ENCODE peak calls at places on chromosomes 2 and 18, in nine cellular contexts. One of them, this sample, is unnamed.

GRCh38 chr2:86592547-86593230 is 29.4 kb upstream of the CHMP3 start:
- DNase-seq in fibroblast of the aortic adventitia: peak
- DNase-seq in ovary: peak
- DNase-seq in coronary artery: no peak
- DNase-seq in epithelial cell of esophagus: no peak
- DNase-seq in skeletal muscle cell: no peak
- DNase-seq in astrocyte of the cerebellum: no peak
- DNase-seq in AG09309: no peak
- DNase-seq in kidney epithelial cell: no peak
- DNase-seq in this sample: peak

GRCh38 chr2:129273266-129274037 is 706.0 kb upstream of the RAB6C start:
- DNase-seq in fibroblast of the aortic adventitia: no peak
- DNase-seq in ovary: no peak
- DNase-seq in coronary artery: no peak
- DNase-seq in epithelial cell of esophagus: no peak
- DNase-seq in skeletal muscle cell: no peak
- DNase-seq in astrocyte of the cerebellum: no peak
- DNase-seq in AG09309: no peak
- DNase-seq in kidney epithelial cell: no peak
- DNase-seq in this sample: no peak

GRCh38 chr2:10282621-10283105 is 20.0 kb upstream of the HPCAL1 start:
- DNase-seq in fibroblast of the aortic adventitia: no peak
- DNase-seq in ovary: no peak
- DNase-seq in coronary artery: no peak
- DNase-seq in epithelial cell of esophagus: no peak
- DNase-seq in skeletal muscle cell: no peak
- DNase-seq in astrocyte of the cerebellum: no peak
- DNase-seq in AG09309: no peak
- DNase-seq in kidney epithelial cell: no peak
- DNase-seq in this sample: no peak

GRCh38 chr2:203396667-203397066 is 68.5 kb downstream of the ABI2 start:
- DNase-seq in fibroblast of the aortic adventitia: no peak
- DNase-seq in ovary: no peak
- DNase-seq in coronary artery: no peak
- DNase-seq in epithelial cell of esophagus: no peak
- DNase-seq in skeletal muscle cell: no peak
- DNase-seq in astrocyte of the cerebellum: no peak
- DNase-seq in AG09309: no peak
- DNase-seq in kidney epithelial cell: no peak
- DNase-seq in this sample: no peak

GRCh38 chr2:62281661-62282060 is 85.7 kb downstream of the B3GNT2 start:
- DNase-seq in fibroblast of the aortic adventitia: no peak
- DNase-seq in ovary: no peak
- DNase-seq in coronary artery: no peak
- DNase-seq in epithelial cell of esophagus: no peak
- DNase-seq in skeletal muscle cell: no peak
- DNase-seq in astrocyte of the cerebellum: no peak
- DNase-seq in AG09309: no peak
- DNase-seq in kidney epithelial cell: no peak
- DNase-seq in this sample: no peak

GRCh38 chr2:235105821-235106359 is 154.1 kb downstream of the SH3BP4 start:
- DNase-seq in fibroblast of the aortic adventitia: no peak
- DNase-seq in ovary: no peak
- DNase-seq in coronary artery: no peak
- DNase-seq in epithelial cell of esophagus: no peak
- DNase-seq in skeletal muscle cell: no peak
- DNase-seq in astrocyte of the cerebellum: no peak
- DNase-seq in AG09309: no peak
- DNase-seq in kidney epithelial cell: no peak
- DNase-seq in this sample: no peak

GRCh38 chr2:86335865-86336321 is 1.5 kb downstream of the REEP1 start:
- DNase-seq in fibroblast of the aortic adventitia: no peak
- DNase-seq in ovary: no peak
- DNase-seq in coronary artery: no peak
- DNase-seq in epithelial cell of esophagus: no peak
- DNase-seq in skeletal muscle cell: no peak
- DNase-seq in astrocyte of the cerebellum: no peak
- DNase-seq in AG09309: no peak
- DNase-seq in kidney epithelial cell: no peak
- DNase-seq in this sample: no peak

GRCh38 chr2:196278491-196278911 is 107.1 kb upstream of the STK17B start:
- DNase-seq in fibroblast of the aortic adventitia: peak
- DNase-seq in ovary: no peak
- DNase-seq in coronary artery: no peak
- DNase-seq in epithelial cell of esophagus: peak
- DNase-seq in skeletal muscle cell: peak
- DNase-seq in astrocyte of the cerebellum: peak
- DNase-seq in AG09309: no peak
- DNase-seq in kidney epithelial cell: no peak
- DNase-seq in this sample: peak

GRCh38 chr2:121810959-121811853 is 55.8 kb downstream of the TSN start:
- DNase-seq in fibroblast of the aortic adventitia: peak
- DNase-seq in ovary: peak
- DNase-seq in coronary artery: no peak
- DNase-seq in epithelial cell of esophagus: peak
- DNase-seq in skeletal muscle cell: peak
- DNase-seq in astrocyte of the cerebellum: peak
- DNase-seq in AG09309: peak
- DNase-seq in kidney epithelial cell: no peak
- DNase-seq in this sample: peak

GRCh38 chr18:29892960-29893558 is 1149.5 kb downstream of the DSC3 start:
- DNase-seq in fibroblast of the aortic adventitia: peak
- DNase-seq in ovary: no peak
- DNase-seq in coronary artery: no peak
- DNase-seq in epithelial cell of esophagus: peak
- DNase-seq in skeletal muscle cell: no peak
- DNase-seq in astrocyte of the cerebellum: peak
- DNase-seq in AG09309: no peak
- DNase-seq in kidney epithelial cell: no peak
- DNase-seq in this sample: no peak

GRCh38 chr18:10462597-10462996 is 8.2 kb downstream of the APCDD1 start:
- DNase-seq in fibroblast of the aortic adventitia: no peak
- DNase-seq in ovary: no peak
- DNase-seq in coronary artery: no peak
- DNase-seq in epithelial cell of esophagus: no peak
- DNase-seq in skeletal muscle cell: no peak
- DNase-seq in astrocyte of the cerebellum: no peak
- DNase-seq in AG09309: no peak
- DNase-seq in kidney epithelial cell: no peak
- DNase-seq in this sample: no peak

GRCh38 chr2:219099319-219099718 is 38.6 kb upstream of the IHH start:
- DNase-seq in fibroblast of the aortic adventitia: peak
- DNase-seq in ovary: no peak
- DNase-seq in coronary artery: no peak
- DNase-seq in epithelial cell of esophagus: peak
- DNase-seq in skeletal muscle cell: peak
- DNase-seq in astrocyte of the cerebellum: no peak
- DNase-seq in AG09309: peak
- DNase-seq in kidney epithelial cell: no peak
- DNase-seq in this sample: no peak

GRCh38 chr2:98334439-98335078 is 11.7 kb upstream of the CNGA3 start:
- DNase-seq in fibroblast of the aortic adventitia: peak
- DNase-seq in ovary: no peak
- DNase-seq in coronary artery: no peak
- DNase-seq in epithelial cell of esophagus: peak
- DNase-seq in skeletal muscle cell: peak
- DNase-seq in astrocyte of the cerebellum: peak
- DNase-seq in AG09309: peak
- DNase-seq in kidney epithelial cell: peak
- DNase-seq in this sample: peak

GRCh38 chr2:236665572-236666118 is 96.0 kb downstream of the ACKR3 start:
- DNase-seq in fibroblast of the aortic adventitia: no peak
- DNase-seq in ovary: no peak
- DNase-seq in coronary artery: peak
- DNase-seq in epithelial cell of esophagus: peak
- DNase-seq in skeletal muscle cell: no peak
- DNase-seq in astrocyte of the cerebellum: no peak
- DNase-seq in AG09309: no peak
- DNase-seq in kidney epithelial cell: no peak
- DNase-seq in this sample: no peak

GRCh38 chr2:55097462-55098410 is 47.5 kb upstream of the RTN4 start:
- DNase-seq in fibroblast of the aortic adventitia: peak
- DNase-seq in ovary: peak
- DNase-seq in coronary artery: no peak
- DNase-seq in epithelial cell of esophagus: no peak
- DNase-seq in skeletal muscle cell: no peak
- DNase-seq in astrocyte of the cerebellum: no peak
- DNase-seq in AG09309: no peak
- DNase-seq in kidney epithelial cell: no peak
- DNase-seq in this sample: no peak

GRCh38 chr2:55099493-55099877 is 49.2 kb upstream of the RTN4 start:
- DNase-seq in fibroblast of the aortic adventitia: no peak
- DNase-seq in ovary: no peak
- DNase-seq in coronary artery: no peak
- DNase-seq in epithelial cell of esophagus: no peak
- DNase-seq in skeletal muscle cell: no peak
- DNase-seq in astrocyte of the cerebellum: no peak
- DNase-seq in AG09309: no peak
- DNase-seq in kidney epithelial cell: no peak
- DNase-seq in this sample: no peak

GRCh38 chr2:55102056-55102812 is 52.0 kb upstream of the RTN4 start:
- DNase-seq in fibroblast of the aortic adventitia: peak
- DNase-seq in ovary: no peak
- DNase-seq in coronary artery: no peak
- DNase-seq in epithelial cell of esophagus: peak
- DNase-seq in skeletal muscle cell: peak
- DNase-seq in astrocyte of the cerebellum: no peak
- DNase-seq in AG09309: peak
- DNase-seq in kidney epithelial cell: no peak
- DNase-seq in this sample: peak

GRCh38 chr2:55103039-55103438 is 52.8 kb upstream of the RTN4 start:
- DNase-seq in fibroblast of the aortic adventitia: peak
- DNase-seq in ovary: no peak
- DNase-seq in coronary artery: no peak
- DNase-seq in epithelial cell of esophagus: no peak
- DNase-seq in skeletal muscle cell: no peak
- DNase-seq in astrocyte of the cerebellum: no peak
- DNase-seq in AG09309: no peak
- DNase-seq in kidney epithelial cell: no peak
- DNase-seq in this sample: no peak

DNA sequence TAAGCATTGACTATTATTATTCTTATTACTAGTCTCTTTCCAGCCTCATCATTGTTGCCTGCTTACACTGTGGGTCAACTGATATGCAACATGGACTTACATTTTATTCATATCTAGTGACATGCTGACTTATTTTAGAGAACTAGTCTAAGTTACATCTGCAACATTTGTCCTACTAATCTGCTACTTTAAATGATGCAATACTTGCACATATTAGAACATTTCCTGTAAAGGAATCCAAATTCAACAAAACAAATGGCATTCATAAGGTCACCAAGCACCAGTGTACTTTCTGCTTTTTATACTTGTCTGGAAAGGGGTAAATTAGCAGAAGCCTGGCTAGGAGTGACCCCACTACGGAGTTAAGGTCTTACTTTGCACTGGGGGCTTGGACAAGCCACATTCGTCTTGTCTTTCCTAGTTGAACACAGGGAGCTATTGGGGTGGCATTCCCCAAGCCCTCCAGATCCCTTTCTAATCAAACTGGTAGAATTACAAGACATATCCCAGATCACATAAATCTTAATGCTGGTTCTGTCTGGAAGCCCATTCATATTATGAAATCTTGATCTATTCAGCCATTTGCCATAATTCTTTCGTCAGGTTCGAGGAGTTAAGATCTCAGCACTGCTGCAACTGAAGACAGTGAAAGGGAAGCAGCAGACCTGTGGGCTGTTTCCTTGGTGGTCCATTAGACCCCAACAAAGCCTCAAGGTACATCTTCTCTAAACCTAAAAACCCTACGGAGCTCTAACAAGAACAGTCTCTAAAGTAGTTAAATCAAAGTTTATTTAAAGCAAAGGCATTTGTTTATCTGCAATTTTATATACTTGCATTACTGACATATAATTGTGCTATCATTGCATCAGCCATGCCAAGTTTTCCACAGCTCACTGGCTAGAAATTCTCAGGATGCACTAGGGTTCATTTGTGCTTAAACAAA is 49.9 kb upstream of the RTN4 start:
- DNase-seq in fibroblast of the aortic adventitia: peak
- DNase-seq in ovary: no peak
- DNase-seq in coronary artery: no peak
- DNase-seq in epithelial cell of esophagus: peak
- DNase-seq in skeletal muscle cell: peak
- DNase-seq in astrocyte of the cerebellum: no peak
- DNase-seq in AG09309: peak
- DNase-seq in kidney epithelial cell: no peak
- DNase-seq in this sample: peak
- H3K4me3 ChIP-seq in fibroblast of the aortic adventitia: peak
- H3K4me3 ChIP-seq in ovary: no peak
- H3K4me3 ChIP-seq in coronary artery: peak
- H3K4me3 ChIP-seq in epithelial cell of esophagus: no peak
- H3K4me3 ChIP-seq in skeletal muscle cell: no peak
- H3K4me3 ChIP-seq in astrocyte of the cerebellum: no peak
- H3K4me3 ChIP-seq in AG09309: no peak
- H3K4me3 ChIP-seq in kidney epithelial cell: no peak
- H3K4me3 ChIP-seq in this sample: no peak

DNA sequence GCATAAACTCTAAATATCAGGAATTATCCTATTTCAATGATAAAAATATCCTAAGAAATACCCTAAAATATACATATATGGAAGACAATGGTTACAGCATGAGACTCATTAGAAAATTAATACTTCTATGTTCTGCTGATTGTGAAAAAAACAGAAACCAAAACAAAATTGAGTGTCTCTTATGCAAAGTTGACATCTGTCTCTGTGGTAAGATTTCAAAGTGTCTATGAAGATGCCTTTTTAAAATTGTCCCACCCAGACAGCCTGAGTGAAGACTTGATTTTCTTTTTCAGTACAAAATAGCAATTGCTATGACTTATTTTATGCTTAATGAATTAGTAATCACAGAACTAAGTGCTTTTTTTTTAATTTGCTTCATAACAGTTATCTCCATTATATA is 1368.4 kb upstream of the LRRTM1 start:
- DNase-seq in fibroblast of the aortic adventitia: no peak
- DNase-seq in ovary: no peak
- DNase-seq in coronary artery: no peak
- DNase-seq in epithelial cell of esophagus: no peak
- DNase-seq in skeletal muscle cell: no peak
- DNase-seq in astrocyte of the cerebellum: no peak
- DNase-seq in AG09309: no peak
- DNase-seq in kidney epithelial cell: no peak
- DNase-seq in this sample: no peak
- H3K4me3 ChIP-seq in fibroblast of the aortic adventitia: no peak
- H3K4me3 ChIP-seq in ovary: no peak
- H3K4me3 ChIP-seq in coronary artery: no peak
- H3K4me3 ChIP-seq in epithelial cell of esophagus: no peak
- H3K4me3 ChIP-seq in skeletal muscle cell: no peak
- H3K4me3 ChIP-seq in astrocyte of the cerebellum: no peak
- H3K4me3 ChIP-seq in AG09309: no peak
- H3K4me3 ChIP-seq in kidney epithelial cell: no peak
- H3K4me3 ChIP-seq in this sample: no peak

GRCh38 chr2:171124512-171124911 is 36.2 kb downstream of the TLK1 start:
- DNase-seq in fibroblast of the aortic adventitia: no peak
- DNase-seq in ovary: no peak
- DNase-seq in coronary artery: no peak
- DNase-seq in epithelial cell of esophagus: no peak
- DNase-seq in skeletal muscle cell: no peak
- DNase-seq in astrocyte of the cerebellum: no peak
- DNase-seq in AG09309: no peak
- DNase-seq in kidney epithelial cell: no peak
- DNase-seq in this sample: no peak
- H3K4me3 ChIP-seq in fibroblast of the aortic adventitia: no peak
- H3K4me3 ChIP-seq in ovary: no peak
- H3K4me3 ChIP-seq in coronary artery: no peak
- H3K4me3 ChIP-seq in epithelial cell of esophagus: no peak
- H3K4me3 ChIP-seq in skeletal muscle cell: no peak
- H3K4me3 ChIP-seq in astrocyte of the cerebellum: no peak
- H3K4me3 ChIP-seq in AG09309: no peak
- H3K4me3 ChIP-seq in kidney epithelial cell: no peak
- H3K4me3 ChIP-seq in this sample: no peak

GRCh38 chr18:35904389-35905037 is 68.0 kb upstream of the RMP24 start:
- DNase-seq in fibroblast of the aortic adventitia: no peak
- DNase-seq in ovary: no peak
- DNase-seq in coronary artery: no peak
- DNase-seq in epithelial cell of esophagus: no peak
- DNase-seq in skeletal muscle cell: no peak
- DNase-seq in astrocyte of the cerebellum: no peak
- DNase-seq in AG09309: no peak
- DNase-seq in kidney epithelial cell: no peak
- DNase-seq in this sample: no peak
- H3K4me3 ChIP-seq in fibroblast of the aortic adventitia: no peak
- H3K4me3 ChIP-seq in ovary: no peak
- H3K4me3 ChIP-seq in coronary artery: no peak
- H3K4me3 ChIP-seq in epithelial cell of esophagus: no peak
- H3K4me3 ChIP-seq in skeletal muscle cell: no peak
- H3K4me3 ChIP-seq in astrocyte of the cerebellum: no peak
- H3K4me3 ChIP-seq in AG09309: no peak
- H3K4me3 ChIP-seq in kidney epithelial cell: no peak
- H3K4me3 ChIP-seq in this sample: no peak